ENCODE peak calls at places on chromosomes 11 and 22, in four cellular contexts. I is CD4-positive, alpha-beta T cell; H is NCI-H774; R is GM03348. P is an unnamed sample.

GRCh38 chr11:65116370-65117205 is 913 bp downstream of the ZNHIT2 start:
- DNase-seq in I (peak), H (peak), R (peak), P (peak)

GRCh38 chr11:69752890-69753289 is 22.3 kb downstream of the FGF4 start:
- DNase-seq in I (no peak), H (no peak), R (no peak), P (no peak)

GRCh38 chr11:765025-765801 is 12.1 kb downstream of the GATD1 start:
- DNase-seq in I (peak), H (no peak), R (peak), P (no peak)

GRCh38 chr22:29855611-29856181 is 17.6 kb upstream of the ASCC2 start:
- DNase-seq in I (no peak), H (no peak), R (no peak), P (no peak)

GRCh38 chr11:12159351-12160099 is 49.1 kb downstream of the MICAL2 start:
- DNase-seq in I (no peak), H (no peak), R (peak), P (no peak)

GRCh38 chr22:47207387-47207786 is 444.9 kb downstream of the TBC1D22A start:
- DNase-seq in I (no peak), H (no peak), R (no peak), P (no peak)

GRCh38 chr11:2793781-2794418 is 91.7 kb downstream of the CDKN1C start:
- DNase-seq in I (no peak), H (no peak), R (no peak), P (no peak)

GRCh38 chr22:44362249-44363040 is 49.7 kb upstream of the SHISAL1 start:
- DNase-seq in I (no peak), H (no peak), R (no peak), P (no peak)

GRCh38 chr11:116059909-116060308 is 555.7 kb upstream of the CADM1 start:
- DNase-seq in I (no peak), H (no peak), R (no peak), P (no peak)

GRCh38 chr11:130806746-130807145 is 109.5 kb downstream of the SNX19 start:
- DNase-seq in I (no peak), H (no peak), R (no peak), P (no peak)

GRCh38 chr11:94794287-94795168 is 26.4 kb downstream of the AMOTL1 start:
- DNase-seq in I (no peak), H (no peak), R (peak), P (peak)

GRCh38 chr22:26797910-26798309 is 140.5 kb downstream of the MIAT start:
- DNase-seq in I (no peak), H (no peak), R (no peak), P (no peak)

GRCh38 chr22:50175921-50176849 is 5.7 kb downstream of the PANX2 start:
- DNase-seq in I (no peak), H (no peak), R (no peak), P (no peak)

GRCh38 chr22:36330655-36331305 is 57.0 kb downstream of the MYH9 start:
- DNase-seq in I (no peak), H (no peak), R (peak), P (no peak)

GRCh38 chr11:34274712-34275398 is 83.0 kb downstream of the ABTB2 start:
- DNase-seq in I (no peak), H (no peak), R (peak), P (no peak)

GRCh38 chr22:50220603-50221409 is 20.0 kb downstream of the SELENOO start:
- DNase-seq in I (no peak), H (no peak), R (no peak), P (no peak)

GRCh38 chr11:359181-359714 is 10.1 kb upstream of the B4GALNT4 start:
- DNase-seq in I (no peak), H (no peak), R (no peak), P (no peak)

GRCh38 chr22:47013861-47014635 is 251.6 kb downstream of the TBC1D22A start:
- DNase-seq in I (no peak), H (no peak), R (no peak), P (no peak)

P was measured in NCI-H1092.